ENCODE peak calls at places on chromosomes 4 and X, in seven cellular contexts. O, Z, F, U, S, A and K are unnamed samples.

GRCh38 chr4:1209821-1210220 is 37.4 kb upstream of the SPON2 start:
- DNase-seq in A (no peak), U (no peak), S (no peak), O (no peak), F (no peak), Z (peak), K (peak)

GRCh38 chr4:37656649-37657048 is 29.5 kb downstream of the RELL1 start:
- DNase-seq in S (no peak), Z (no peak), O (no peak), A (no peak), U (no peak), F (no peak), K (no peak)

GRCh38 chr4:25552580-25553271 is 102.9 kb upstream of the SLC34A2 start:
- DNase-seq in O (peak), S (no peak), A (no peak), Z (no peak), F (no peak), U (no peak), K (no peak)

GRCh38 chrX:10509397-10509796 is 111.0 kb downstream of the MID1 start:
- DNase-seq in A (no peak), O (peak), F (no peak), Z (no peak), S (no peak), U (no peak), K (no peak)

GRCh38 chr4:82284475-82284857 is 89.3 kb downstream of the HNRNPD start:
- DNase-seq in A (no peak), S (no peak), O (peak), F (no peak), Z (no peak), U (no peak), K (no peak)

GRCh38 chr4:154160925-154161324 is 330.7 kb downstream of the DCHS2 start:
- DNase-seq in A (no peak), O (no peak), Z (no peak), U (no peak), S (no peak), F (no peak), K (no peak)

GRCh38 chr4:155599102-155599501 is 67.5 kb upstream of the GUCY1A1 start:
- DNase-seq in Z (no peak), A (no peak), S (no peak), F (no peak), U (no peak), O (no peak), K (no peak)

GRCh38 chrX:77962068-77962902 is 7.2 kb downstream of the PGAM4 start:
- DNase-seq in U (no peak), A (no peak), F (no peak), O (no peak), S (no peak), Z (no peak), K (no peak)

GRCh38 chr4:62133977-62134376 is 933.9 kb downstream of the ADGRL3 start:
- DNase-seq in Z (no peak), S (no peak), O (no peak), U (no peak), A (no peak), F (no peak), K (no peak)

GRCh38 chrX:100720301-100720700 is 11.6 kb downstream of the SYTL4 start:
- DNase-seq in F (no peak), O (no peak), A (no peak), Z (no peak), U (no peak), S (no peak), K (no peak)

GRCh38 chr4:88457307-88458090 is 580 bp downstream of the HERC5 start:
- DNase-seq in F (peak), U (peak), Z (no peak), S (no peak), O (peak), A (no peak), K (no peak)

GRCh38 chrX:11580789-11581188 is 84.9 kb downstream of the ARHGAP6 start:
- DNase-seq in F (no peak), A (no peak), Z (no peak), U (no peak), O (no peak), S (no peak), K (no peak)

GRCh38 chrX:30504309-30504708 is 73.3 kb downstream of the TASL start:
- DNase-seq in O (no peak), U (peak), F (no peak), Z (no peak), A (peak), S (no peak), K (no peak)

GRCh38 chr4:38804654-38805295 is at the start of gene TLR1:
- DNase-seq in U (no peak), O (no peak), F (no peak), S (no peak), Z (no peak), A (no peak), K (no peak)

GRCh38 chrX:77442728-77443127 is 4.5 kb upstream of the FGF16 start:
- DNase-seq in U (no peak), O (no peak), A (no peak), S (no peak), F (no peak), Z (no peak), K (peak)

GRCh38 chr4:183081116-183081469 is 18.0 kb upstream of the WWC2 start:
- DNase-seq in O (no peak), A (no peak), Z (no peak), F (no peak), U (no peak), S (no peak), K (no peak)

GRCh38 chrX:42678133-42678532 is 99.8 kb downstream of the PPP1R2C start:
- DNase-seq in O (no peak), Z (no peak), F (no peak), U (no peak), S (no peak), A (no peak), K (no peak)

GRCh38 chrX:39998636-39999406 is 98.9 kb downstream of the BCOR start:
- DNase-seq in U (no peak), O (no peak), S (no peak), Z (no peak), A (no peak), F (no peak), K (no peak)

GRCh38 chrX:38232287-38232686 is 11.6 kb upstream of the SRPX start:
- DNase-seq in A (no peak), S (no peak), Z (no peak), F (no peak), U (no peak), O (no peak), K (no peak)

GRCh38 chrX:17082831-17083230 is 136.4 kb downstream of the REPS2 start:
- DNase-seq in A (no peak), U (no peak), F (no peak), S (no peak), Z (no peak), O (no peak), K (no peak)

GRCh38 chrX:16444353-16444752 is 205.6 kb upstream of the S100G start:
- DNase-seq in U (no peak), Z (no peak), S (no peak), A (no peak), F (no peak), O (no peak), K (no peak)

GRCh38 chr4:69800599-69800998 is 40.2 kb upstream of the SULT1B1 start:
- DNase-seq in S (no peak), A (no peak), O (no peak), U (no peak), F (no peak), Z (no peak), K (no peak)

GRCh38 chr4:134906404-134907023 is 704.9 kb upstream of the PABPC4L start:
- DNase-seq in O (peak), U (no peak), S (no peak), Z (no peak), F (no peak), A (no peak), K (no peak)

GRCh38 chr4:61200991-61201526 is 933 bp downstream of the ADGRL3 start:
- DNase-seq in F (no peak), O (peak), S (no peak), Z (no peak), U (peak), A (peak), K (no peak)

GRCh38 chr4:8915201-8916200 is 43.9 kb upstream of the HMX1 start:
- DNase-seq in O (peak), A (peak), Z (peak), F (peak), S (no peak), U (no peak), K (no peak)

GRCh38 chrX:96440941-96441340 is 243.7 kb upstream of the DIAPH2 start:
- DNase-seq in Z (no peak), A (no peak), O (no peak), F (no peak), S (no peak), U (no peak), K (no peak)

GRCh38 chr4:14783011-14783877 is 219.0 kb upstream of the CPEB2 start:
- DNase-seq in S (peak), A (peak), Z (no peak), F (no peak), O (no peak), U (peak), K (no peak)